ENCODE peak calls at places on chromosomes 13 and 19, in four cellular contexts. X is AG04450, V is adrenal gland, F is left ventricle myocardium inferior. W is an unnamed sample.
A peak's percentile ranks its signal among the peaks of the same experiment; 100 is the strongest.

GRCh38 chr19:21751379-21751778 is 16.0 kb downstream of the ZNF100 start:
- DNase-seq in V (peak; percentile 37), F (no peak), X (no peak), W (no peak)

GRCh38 chr19:40799558-40800338 is 757 bp downstream of the EGLN2 start:
- DNase-seq in X (no peak), V (peak; percentile 71), F (peak; percentile 70), W (no peak)

GRCh38 chr13:113802761-113803160 is 43.7 kb downstream of the TMEM255B start:
- DNase-seq in F (no peak), V (no peak), X (no peak), W (no peak)

GRCh38 chr19:13143135-13143534 is 7.0 kb downstream of the STX10 start:
- DNase-seq in V (no peak), F (no peak), X (no peak), W (no peak)

GRCh38 chr19:58063712-58064111 is 4.6 kb downstream of the ZNF135 start:
- DNase-seq in F (no peak), V (no peak), X (no peak), W (no peak)

GRCh38 chr19:38409631-38410133 is 6.8 kb downstream of the FAM98C start:
- DNase-seq in X (no peak), V (no peak), F (peak; percentile 52), W (no peak)

GRCh38 chr13:108859202-108860012 is 230.0 kb downstream of the MYO16 start:
- DNase-seq in X (peak; percentile 78), V (no peak), F (no peak), W (no peak)

GRCh38 chr13:114131581-114132418 is 623 bp downstream of the RASA3 start:
- DNase-seq in X (no peak), F (peak; percentile 25), V (no peak), W (no peak)

GRCh38 chr19:32866564-32867265 is 2.9 kb downstream of the SLC7A9 start:
- DNase-seq in X (no peak), F (no peak), V (no peak), W (no peak)

GRCh38 chr13:28501547-28501946 is 6.6 kb upstream of the FLT1 start:
- DNase-seq in F (peak; percentile 24), V (no peak), X (no peak), W (no peak)

GRCh38 chr19:49114630-49115363 is 627 bp downstream of the LIN7B start:
- DNase-seq in F (peak; percentile 70), V (peak; percentile 63), X (no peak), W (peak; percentile 68)

GRCh38 chr13:40895715-40896184 is 106.3 kb downstream of the SLC25A15 start:
- DNase-seq in X (no peak), V (no peak), F (no peak), W (no peak)

GRCh38 chr13:26480246-26480855 is 77.1 kb upstream of the WASF3 start:
- DNase-seq in F (no peak), V (no peak), X (no peak), W (no peak)

GRCh38 chr19:7013678-7014077 is 7.6 kb downstream of the MBD3L2B start:
- DNase-seq in X (no peak), F (no peak), V (no peak), W (no peak)

GRCh38 chr19:5958074-5958850 is 19.7 kb downstream of the RANBP3 start:
- DNase-seq in F (no peak), X (no peak), V (no peak), W (no peak)
- H3K27ac ChIP-seq in F (peak overlapping the region; percentile 84), X (no peak overlapping the region), V (peak overlapping the region; percentile 35), W (no peak overlapping the region)

DNA sequence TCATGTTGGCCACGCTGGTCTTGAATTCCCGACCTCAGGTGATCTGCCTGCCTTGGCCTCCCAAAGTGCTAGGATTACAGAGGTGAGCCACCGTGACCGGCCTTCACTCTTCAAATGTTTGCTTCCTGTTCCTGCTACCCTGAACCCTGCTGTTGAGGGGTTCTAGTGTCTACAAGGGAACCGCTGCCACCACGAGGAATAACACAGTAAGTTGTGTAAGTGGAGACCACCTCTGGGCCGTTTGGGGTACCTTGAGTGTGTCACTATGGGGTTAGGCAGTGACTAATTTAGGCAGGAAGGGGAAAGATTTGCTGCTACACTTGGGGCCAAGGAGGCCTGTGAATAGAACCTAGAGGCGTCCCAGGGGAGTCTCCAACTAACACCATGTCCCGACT is 2.2 kb upstream of the MYADM start:
- DNase-seq in F (no peak), V (no peak), X (no peak), W (no peak)
- H3K27ac ChIP-seq in F (peak overlapping the region; percentile 94), V (no peak overlapping the region), X (peak overlapping the region; percentile 39), W (peak overlapping the region; percentile 96)

DNA sequence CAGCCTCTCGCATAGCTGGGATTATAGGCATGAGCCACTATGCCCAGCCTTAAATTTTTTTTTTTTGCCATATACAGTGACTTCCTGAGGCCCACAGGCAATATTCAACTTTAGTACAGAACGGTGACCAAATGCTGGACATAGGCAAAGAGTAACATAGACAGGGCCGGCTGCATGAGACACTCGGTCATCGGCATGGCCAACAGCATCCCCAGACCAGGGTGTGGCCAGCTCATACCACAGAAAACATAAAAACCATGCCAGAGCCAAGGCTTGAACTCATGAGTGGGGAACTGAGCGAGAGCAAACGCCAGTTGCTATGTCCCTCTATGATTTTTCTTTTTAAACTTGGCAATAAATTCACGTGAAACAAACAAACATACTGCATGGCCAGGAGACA is 17.0 kb downstream of the KANK2 start:
- DNase-seq in V (no peak), X (no peak), F (no peak), W (no peak)
- H3K27ac ChIP-seq in V (no peak overlapping the region), X (no peak overlapping the region), F (peak overlapping the region; percentile 66), W (no peak overlapping the region)

GRCh38 chr19:55658846-55659459 is 4.1 kb downstream of the U2AF2 start:
- DNase-seq in F (no peak), X (no peak), V (no peak), W (no peak)

GRCh38 chr19:55654833-55655647 is at the start of gene U2AF2:
- DNase-seq in V (peak; percentile 98), X (peak; percentile 84), F (peak; percentile 95), W (peak; percentile 95)

GRCh38 chr19:55655648-55656040 is 809 bp downstream of the U2AF2 start:
- DNase-seq in F (no peak), X (no peak), V (no peak), W (no peak)

GRCh38 chr19:55656552-55656951 is 1.7 kb downstream of the U2AF2 start:
- DNase-seq in F (no peak), X (no peak), V (no peak), W (no peak)

DNA sequence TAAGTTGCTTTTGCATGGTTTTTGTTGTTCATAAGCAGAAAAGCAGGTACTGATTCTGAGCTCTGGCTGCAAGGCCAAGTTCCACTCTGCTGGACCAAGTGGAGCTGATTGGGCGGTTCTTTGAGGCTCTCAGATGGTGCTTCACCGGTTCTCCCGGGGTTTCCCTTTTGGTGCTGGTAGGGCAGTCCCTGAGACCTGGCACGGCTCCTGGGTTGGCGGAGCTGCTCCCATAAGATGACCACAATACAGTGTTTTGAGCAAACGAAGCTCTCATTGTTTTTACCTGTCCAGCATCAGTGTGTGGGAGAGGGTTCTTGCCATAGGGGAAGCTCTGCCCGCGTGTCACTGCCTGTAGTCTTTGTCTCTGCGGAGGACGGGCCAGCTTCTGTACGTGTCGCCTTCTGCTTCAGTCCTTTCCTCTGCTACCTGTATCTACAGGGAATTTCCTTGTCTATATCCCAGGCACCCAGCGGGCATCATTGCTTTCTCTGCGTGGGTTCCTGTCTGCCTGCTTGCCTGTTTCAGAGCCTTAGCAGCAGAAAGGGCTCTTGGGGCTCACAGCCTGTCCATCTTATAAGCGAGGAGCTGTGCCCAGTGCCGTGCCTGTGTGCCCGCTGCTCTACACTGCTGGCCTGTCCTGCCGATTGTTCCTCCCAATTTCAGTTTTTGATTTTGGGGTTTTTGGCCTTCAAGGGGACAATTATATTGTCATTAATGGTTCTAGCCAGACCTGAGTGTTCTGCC is 2.3 kb downstream of the U2AF2 start:
- DNase-seq in F (no peak), X (no peak), V (peak; percentile 45), W (no peak)
- H3K27ac ChIP-seq in F (no peak overlapping the region), X (no peak overlapping the region), V (no peak overlapping the region), W (no peak overlapping the region)

DNA sequence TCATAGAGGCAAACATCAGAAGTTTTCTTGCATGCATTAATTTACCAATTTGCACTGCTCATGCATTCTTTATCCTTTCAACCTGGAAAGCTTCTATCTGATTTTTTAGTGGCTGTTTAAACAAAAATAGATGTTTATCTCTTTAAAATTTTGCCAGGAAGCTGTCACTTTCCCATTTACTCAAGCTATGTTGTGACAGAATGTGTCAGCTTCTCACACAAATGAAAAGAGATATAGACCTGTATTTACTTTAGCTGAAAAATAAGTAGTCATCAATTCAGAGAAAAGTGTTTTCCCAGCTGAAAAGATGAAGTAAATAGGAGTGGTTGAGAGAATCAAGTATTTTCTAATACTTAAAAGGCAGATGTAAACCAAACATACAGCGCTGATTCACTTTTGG is 872.8 kb downstream of the DACH1 start:
- DNase-seq in X (no peak), F (no peak), V (no peak), W (no peak)
- H3K27ac ChIP-seq in X (no peak overlapping the region), F (no peak overlapping the region), V (no peak overlapping the region), W (no peak overlapping the region)

W was measured in substantia nigra.